ENCODE peak calls at places on chromosomes 7 and 10, in eight cellular contexts. One of them, this sample, is unnamed.

GRCh38 chr7:25216837-25217236 is 11.4 kb downstream of the NPVF start:
- DNase-seq in foreskin fibroblast: peak; percentile 18
- DNase-seq in AG04450: peak; percentile 6
- DNase-seq in HCT116: peak; percentile 29
- DNase-seq in bronchial epithelial cell: peak; percentile 60
- DNase-seq in right cardiac atrium: no peak
- DNase-seq in kidney epithelial cell: peak; percentile 9
- DNase-seq in A549: no peak
- DNase-seq in this sample: peak; percentile 76

GRCh38 chr7:123492485-123492884 is 41.9 kb downstream of the IQUB start:
- DNase-seq in kidney epithelial cell: no peak
- DNase-seq in HCT116: no peak
- DNase-seq in bronchial epithelial cell: peak; percentile 3
- DNase-seq in AG04450: no peak
- DNase-seq in A549: no peak
- DNase-seq in foreskin fibroblast: no peak
- DNase-seq in right cardiac atrium: no peak
- DNase-seq in this sample: no peak

GRCh38 chr7:90931996-90932912 is 332.0 kb upstream of the FZD1 start:
- DNase-seq in right cardiac atrium: no peak
- DNase-seq in A549: no peak
- DNase-seq in AG04450: no peak
- DNase-seq in HCT116: no peak
- DNase-seq in foreskin fibroblast: no peak
- DNase-seq in bronchial epithelial cell: no peak
- DNase-seq in kidney epithelial cell: no peak
- DNase-seq in this sample: no peak

GRCh38 chr7:73701357-73701995 is 18.0 kb downstream of the STX1A start:
- DNase-seq in bronchial epithelial cell: peak; percentile 27
- DNase-seq in kidney epithelial cell: no peak
- DNase-seq in A549: peak; percentile 74
- DNase-seq in AG04450: no peak
- DNase-seq in HCT116: peak; percentile 68
- DNase-seq in right cardiac atrium: peak; percentile 77
- DNase-seq in foreskin fibroblast: peak; percentile 75
- DNase-seq in this sample: peak; percentile 90

GRCh38 chr7:46600340-46600739 is 679.3 kb upstream of the IGFBP3 start:
- DNase-seq in A549: no peak
- DNase-seq in foreskin fibroblast: peak; percentile 82
- DNase-seq in AG04450: peak; percentile 10
- DNase-seq in kidney epithelial cell: no peak
- DNase-seq in bronchial epithelial cell: no peak
- DNase-seq in right cardiac atrium: peak; percentile 50
- DNase-seq in HCT116: no peak
- DNase-seq in this sample: no peak

GRCh38 chr10:3476186-3476585 is 303.6 kb upstream of the PITRM1 start:
- DNase-seq in kidney epithelial cell: no peak
- DNase-seq in right cardiac atrium: no peak
- DNase-seq in HCT116: no peak
- DNase-seq in AG04450: no peak
- DNase-seq in foreskin fibroblast: no peak
- DNase-seq in A549: no peak
- DNase-seq in bronchial epithelial cell: no peak
- DNase-seq in this sample: no peak

GRCh38 chr10:78927257-78927995 is 141.3 kb upstream of the ZMIZ1 start:
- DNase-seq in right cardiac atrium: no peak
- DNase-seq in A549: no peak
- DNase-seq in bronchial epithelial cell: no peak
- DNase-seq in foreskin fibroblast: no peak
- DNase-seq in kidney epithelial cell: no peak
- DNase-seq in HCT116: peak; percentile 68
- DNase-seq in AG04450: no peak
- DNase-seq in this sample: no peak

GRCh38 chr7:73842248-73842895 is at the start of gene METTL27:
- DNase-seq in right cardiac atrium: peak; percentile 97
- DNase-seq in HCT116: peak; percentile 88
- DNase-seq in foreskin fibroblast: peak; percentile 91
- DNase-seq in A549: peak; percentile 98
- DNase-seq in AG04450: peak; percentile 76
- DNase-seq in kidney epithelial cell: no peak
- DNase-seq in bronchial epithelial cell: peak; percentile 79
- DNase-seq in this sample: peak; percentile 95

GRCh38 chr7:50314778-50315177 is 10.3 kb downstream of the IKZF1 start:
- DNase-seq in foreskin fibroblast: no peak
- DNase-seq in right cardiac atrium: no peak
- DNase-seq in HCT116: no peak
- DNase-seq in bronchial epithelial cell: no peak
- DNase-seq in kidney epithelial cell: no peak
- DNase-seq in A549: no peak
- DNase-seq in AG04450: no peak
- DNase-seq in this sample: no peak

GRCh38 chr10:133394064-133394663 is at the start of gene MTG1:
- DNase-seq in foreskin fibroblast: peak; percentile 91
- DNase-seq in kidney epithelial cell: peak; percentile 61
- DNase-seq in HCT116: peak; percentile 70
- DNase-seq in A549: peak; percentile 97
- DNase-seq in bronchial epithelial cell: peak; percentile 75
- DNase-seq in right cardiac atrium: peak; percentile 98
- DNase-seq in AG04450: peak; percentile 69
- DNase-seq in this sample: peak; percentile 95

GRCh38 chr10:116183733-116184447 is 89.1 kb downstream of the GFRA1 start:
- DNase-seq in foreskin fibroblast: peak; percentile 1
- DNase-seq in HCT116: no peak
- DNase-seq in AG04450: no peak
- DNase-seq in kidney epithelial cell: peak; percentile 38
- DNase-seq in A549: no peak
- DNase-seq in right cardiac atrium: no peak
- DNase-seq in bronchial epithelial cell: no peak
- DNase-seq in this sample: no peak

GRCh38 chr7:116940689-116941088 is 12.6 kb upstream of the ST7 start:
- DNase-seq in foreskin fibroblast: no peak
- DNase-seq in bronchial epithelial cell: no peak
- DNase-seq in kidney epithelial cell: no peak
- DNase-seq in right cardiac atrium: no peak
- DNase-seq in HCT116: no peak
- DNase-seq in AG04450: no peak
- DNase-seq in A549: no peak
- DNase-seq in this sample: no peak

GRCh38 chr7:12685550-12685949 is 1.9 kb upstream of the ARL4A start:
- DNase-seq in bronchial epithelial cell: no peak
- DNase-seq in kidney epithelial cell: no peak
- DNase-seq in AG04450: no peak
- DNase-seq in A549: peak; percentile 71
- DNase-seq in right cardiac atrium: peak; percentile 56
- DNase-seq in HCT116: no peak
- DNase-seq in foreskin fibroblast: no peak
- DNase-seq in this sample: no peak

GRCh38 chr7:28708458-28708951 is 249.6 kb downstream of the TRIL start:
- DNase-seq in right cardiac atrium: no peak
- DNase-seq in HCT116: no peak
- DNase-seq in kidney epithelial cell: no peak
- DNase-seq in A549: no peak
- DNase-seq in AG04450: no peak
- DNase-seq in bronchial epithelial cell: no peak
- DNase-seq in foreskin fibroblast: no peak
- DNase-seq in this sample: no peak
- H3K4me3 ChIP-seq in right cardiac atrium: peak overlapping the region; percentile 32
- H3K4me3 ChIP-seq in HCT116: no peak overlapping the region
- H3K4me3 ChIP-seq in kidney epithelial cell: peak overlapping the region; percentile 21
- H3K4me3 ChIP-seq in A549: no peak overlapping the region
- H3K4me3 ChIP-seq in AG04450: no peak overlapping the region
- H3K4me3 ChIP-seq in bronchial epithelial cell: no peak overlapping the region
- H3K4me3 ChIP-seq in foreskin fibroblast: no peak overlapping the region
- H3K4me3 ChIP-seq in this sample: no peak overlapping the region

GRCh38 chr10:31132681-31133239 is 101.1 kb upstream of the ZNF438 start:
- DNase-seq in AG04450: no peak
- DNase-seq in bronchial epithelial cell: no peak
- DNase-seq in HCT116: no peak
- DNase-seq in A549: no peak
- DNase-seq in foreskin fibroblast: no peak
- DNase-seq in kidney epithelial cell: no peak
- DNase-seq in right cardiac atrium: no peak
- DNase-seq in this sample: no peak
- H3K4me3 ChIP-seq in AG04450: no peak overlapping the region
- H3K4me3 ChIP-seq in bronchial epithelial cell: no peak overlapping the region
- H3K4me3 ChIP-seq in HCT116: no peak overlapping the region
- H3K4me3 ChIP-seq in A549: no peak overlapping the region
- H3K4me3 ChIP-seq in foreskin fibroblast: no peak overlapping the region
- H3K4me3 ChIP-seq in kidney epithelial cell: no peak overlapping the region
- H3K4me3 ChIP-seq in right cardiac atrium: no peak overlapping the region
- H3K4me3 ChIP-seq in this sample: no peak overlapping the region

GRCh38 chr10:102462512-102463054 is 11.2 kb upstream of the C10orf95 start:
- DNase-seq in HCT116: no peak
- DNase-seq in AG04450: no peak
- DNase-seq in A549: no peak
- DNase-seq in right cardiac atrium: no peak
- DNase-seq in kidney epithelial cell: no peak
- DNase-seq in foreskin fibroblast: no peak
- DNase-seq in bronchial epithelial cell: no peak
- DNase-seq in this sample: no peak
- H3K4me3 ChIP-seq in HCT116: peak overlapping the region; percentile 31
- H3K4me3 ChIP-seq in AG04450: no peak overlapping the region
- H3K4me3 ChIP-seq in A549: no peak overlapping the region
- H3K4me3 ChIP-seq in right cardiac atrium: no peak overlapping the region
- H3K4me3 ChIP-seq in kidney epithelial cell: no peak overlapping the region
- H3K4me3 ChIP-seq in foreskin fibroblast: no peak overlapping the region
- H3K4me3 ChIP-seq in bronchial epithelial cell: no peak overlapping the region
- H3K4me3 ChIP-seq in this sample: no peak overlapping the region

GRCh38 chr10:14652067-14652466 is 122.6 kb downstream of the FAM107B start:
- DNase-seq in bronchial epithelial cell: no peak
- DNase-seq in AG04450: no peak
- DNase-seq in right cardiac atrium: no peak
- DNase-seq in kidney epithelial cell: no peak
- DNase-seq in A549: no peak
- DNase-seq in HCT116: no peak
- DNase-seq in foreskin fibroblast: no peak
- DNase-seq in this sample: no peak

GRCh38 chr10:14645239-14645960 is 129.3 kb downstream of the FAM107B start:
- DNase-seq in kidney epithelial cell: no peak
- DNase-seq in A549: no peak
- DNase-seq in right cardiac atrium: no peak
- DNase-seq in HCT116: no peak
- DNase-seq in foreskin fibroblast: no peak
- DNase-seq in AG04450: no peak
- DNase-seq in bronchial epithelial cell: no peak
- DNase-seq in this sample: no peak

GRCh38 chr10:14648042-14648765 is 126.5 kb downstream of the FAM107B start:
- DNase-seq in bronchial epithelial cell: peak; percentile 65
- DNase-seq in kidney epithelial cell: peak; percentile 63
- DNase-seq in right cardiac atrium: peak; percentile 80
- DNase-seq in HCT116: no peak
- DNase-seq in A549: no peak
- DNase-seq in AG04450: peak; percentile 15
- DNase-seq in foreskin fibroblast: no peak
- DNase-seq in this sample: peak; percentile 64

GRCh38 chr10:14649739-14650138 is 125.0 kb downstream of the FAM107B start:
- DNase-seq in kidney epithelial cell: no peak
- DNase-seq in bronchial epithelial cell: no peak
- DNase-seq in A549: no peak
- DNase-seq in foreskin fibroblast: no peak
- DNase-seq in HCT116: no peak
- DNase-seq in AG04450: no peak
- DNase-seq in right cardiac atrium: no peak
- DNase-seq in this sample: no peak

DNA sequence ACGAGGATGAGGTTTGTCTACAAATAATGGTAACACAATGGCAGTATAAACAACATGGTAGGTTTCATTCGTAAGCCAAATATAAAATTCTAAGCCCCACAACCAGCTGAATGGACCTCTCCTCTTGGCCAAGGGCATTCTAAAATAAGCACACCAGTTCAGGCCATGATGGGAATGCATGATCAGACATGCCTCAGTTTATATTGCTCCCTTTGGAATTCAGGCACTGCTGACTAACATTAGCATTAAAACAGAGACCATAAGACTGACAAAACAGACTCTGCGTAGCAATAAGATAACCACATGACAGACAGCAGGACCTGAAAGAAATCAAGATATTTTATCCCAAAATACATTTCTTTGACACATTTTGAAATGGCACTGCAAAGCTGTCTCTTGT is 125.8 kb downstream of the FAM107B start:
- DNase-seq in A549: no peak
- DNase-seq in HCT116: no peak
- DNase-seq in bronchial epithelial cell: peak; percentile 93
- DNase-seq in foreskin fibroblast: no peak
- DNase-seq in right cardiac atrium: no peak
- DNase-seq in kidney epithelial cell: no peak
- DNase-seq in AG04450: no peak
- DNase-seq in this sample: no peak
- H3K4me3 ChIP-seq in A549: no peak overlapping the region
- H3K4me3 ChIP-seq in HCT116: no peak overlapping the region
- H3K4me3 ChIP-seq in bronchial epithelial cell: no peak overlapping the region
- H3K4me3 ChIP-seq in foreskin fibroblast: no peak overlapping the region
- H3K4me3 ChIP-seq in right cardiac atrium: no peak overlapping the region
- H3K4me3 ChIP-seq in kidney epithelial cell: no peak overlapping the region
- H3K4me3 ChIP-seq in AG04450: no peak overlapping the region
- H3K4me3 ChIP-seq in this sample: no peak overlapping the region